ENCODE peak calls at places on chromosomes 12 and 14, in four cellular contexts. One of them, this sample, is unnamed.

GRCh38 chr12:69243099-69244084 is 4.0 kb downstream of the CPSF6 start:
- DNase-seq in stimulated activated CD8-positive, alpha-beta memory T cell treated with anti-CD3 and anti-CD28 coated beads, Interleukin-15, amount 100 ng/mL, for 1 hour: no peak
- DNase-seq in ovary: no peak
- DNase-seq in progenitor cell of endocrine pancreas: no peak
- DNase-seq in this sample: no peak

GRCh38 chr14:92610849-92611271 is 97.3 kb downstream of the RIN3 start:
- DNase-seq in stimulated activated CD8-positive, alpha-beta memory T cell treated with anti-CD3 and anti-CD28 coated beads, Interleukin-15, amount 100 ng/mL, for 1 hour: no peak
- DNase-seq in progenitor cell of endocrine pancreas: no peak
- DNase-seq in ovary: no peak
- DNase-seq in this sample: no peak

GRCh38 chr12:47964102-47964723 is 817 bp downstream of the TMEM106C start:
- DNase-seq in ovary: peak; percentile 52
- DNase-seq in progenitor cell of endocrine pancreas: no peak
- DNase-seq in stimulated activated CD8-positive, alpha-beta memory T cell treated with anti-CD3 and anti-CD28 coated beads, Interleukin-15, amount 100 ng/mL, for 1 hour: no peak
- DNase-seq in this sample: no peak

GRCh38 chr14:95200404-95200803 is 43.1 kb upstream of the DICER1 start:
- DNase-seq in ovary: no peak
- DNase-seq in progenitor cell of endocrine pancreas: no peak
- DNase-seq in stimulated activated CD8-positive, alpha-beta memory T cell treated with anti-CD3 and anti-CD28 coated beads, Interleukin-15, amount 100 ng/mL, for 1 hour: no peak
- DNase-seq in this sample: no peak

GRCh38 chr12:129152291-129153075 is 299.2 kb downstream of the GLT1D1 start:
- DNase-seq in ovary: no peak
- DNase-seq in stimulated activated CD8-positive, alpha-beta memory T cell treated with anti-CD3 and anti-CD28 coated beads, Interleukin-15, amount 100 ng/mL, for 1 hour: no peak
- DNase-seq in progenitor cell of endocrine pancreas: no peak
- DNase-seq in this sample: no peak

GRCh38 chr12:82529096-82529495 is 157.6 kb upstream of the TMTC2 start:
- DNase-seq in stimulated activated CD8-positive, alpha-beta memory T cell treated with anti-CD3 and anti-CD28 coated beads, Interleukin-15, amount 100 ng/mL, for 1 hour: no peak
- DNase-seq in ovary: no peak
- DNase-seq in progenitor cell of endocrine pancreas: no peak
- DNase-seq in this sample: no peak

GRCh38 chr12:6084261-6084968 is 40.1 kb downstream of the VWF start:
- DNase-seq in progenitor cell of endocrine pancreas: no peak
- DNase-seq in ovary: no peak
- DNase-seq in stimulated activated CD8-positive, alpha-beta memory T cell treated with anti-CD3 and anti-CD28 coated beads, Interleukin-15, amount 100 ng/mL, for 1 hour: no peak
- DNase-seq in this sample: no peak

GRCh38 chr14:89757313-89757939 is 197.1 kb downstream of the EFCAB11 start:
- DNase-seq in progenitor cell of endocrine pancreas: no peak
- DNase-seq in stimulated activated CD8-positive, alpha-beta memory T cell treated with anti-CD3 and anti-CD28 coated beads, Interleukin-15, amount 100 ng/mL, for 1 hour: no peak
- DNase-seq in ovary: no peak
- DNase-seq in this sample: no peak

GRCh38 chr12:67692135-67692534 is 43.6 kb downstream of the DYRK2 start:
- DNase-seq in stimulated activated CD8-positive, alpha-beta memory T cell treated with anti-CD3 and anti-CD28 coated beads, Interleukin-15, amount 100 ng/mL, for 1 hour: no peak
- DNase-seq in ovary: no peak
- DNase-seq in progenitor cell of endocrine pancreas: no peak
- DNase-seq in this sample: no peak

GRCh38 chr12:69686731-69687130 is 12.4 kb downstream of the BEST3 start:
- DNase-seq in progenitor cell of endocrine pancreas: no peak
- DNase-seq in ovary: no peak
- DNase-seq in stimulated activated CD8-positive, alpha-beta memory T cell treated with anti-CD3 and anti-CD28 coated beads, Interleukin-15, amount 100 ng/mL, for 1 hour: no peak
- DNase-seq in this sample: no peak

GRCh38 chr12:124109760-124110159 is 136.7 kb downstream of the ZNF664 start:
- DNase-seq in progenitor cell of endocrine pancreas: no peak
- DNase-seq in stimulated activated CD8-positive, alpha-beta memory T cell treated with anti-CD3 and anti-CD28 coated beads, Interleukin-15, amount 100 ng/mL, for 1 hour: no peak
- DNase-seq in ovary: no peak
- DNase-seq in this sample: no peak

GRCh38 chr14:38877744-38878388 is 225.2 kb downstream of the SEC23A start:
- DNase-seq in progenitor cell of endocrine pancreas: no peak
- DNase-seq in stimulated activated CD8-positive, alpha-beta memory T cell treated with anti-CD3 and anti-CD28 coated beads, Interleukin-15, amount 100 ng/mL, for 1 hour: no peak
- DNase-seq in ovary: no peak
- DNase-seq in this sample: no peak

GRCh38 chr12:26787125-26787495 is 45.9 kb downstream of the ITPR2 start:
- DNase-seq in progenitor cell of endocrine pancreas: no peak
- DNase-seq in stimulated activated CD8-positive, alpha-beta memory T cell treated with anti-CD3 and anti-CD28 coated beads, Interleukin-15, amount 100 ng/mL, for 1 hour: no peak
- DNase-seq in ovary: no peak
- DNase-seq in this sample: no peak

GRCh38 chr12:75205556-75205955 is 4.1 kb downstream of the KCNC2 start:
- DNase-seq in stimulated activated CD8-positive, alpha-beta memory T cell treated with anti-CD3 and anti-CD28 coated beads, Interleukin-15, amount 100 ng/mL, for 1 hour: no peak
- DNase-seq in progenitor cell of endocrine pancreas: no peak
- DNase-seq in ovary: no peak
- DNase-seq in this sample: no peak

GRCh38 chr12:49776413-49776812 is 35.1 kb downstream of the TMBIM6 start:
- DNase-seq in ovary: peak; percentile 56
- DNase-seq in progenitor cell of endocrine pancreas: no peak
- DNase-seq in stimulated activated CD8-positive, alpha-beta memory T cell treated with anti-CD3 and anti-CD28 coated beads, Interleukin-15, amount 100 ng/mL, for 1 hour: peak; percentile 20
- DNase-seq in this sample: peak; percentile 63

This sample was measured in left ventricle myocardium inferior.